ENCODE peak calls at places on chromosomes 7 and 10, in seven cellular contexts. S, L, H, X, F, W and O are unnamed samples. For H3K36me3, the result is how much of the 10 kb centered on the place peaks cover.

GRCh38 chr7:106862317-106863183 is 2.5 kb upstream of the PIK3CG start:
- DNase-seq in S (no peak), L (no peak), H (no peak), X (no peak), F (no peak), W (peak), O (no peak)

GRCh38 chr7:63789378-63790176 is 209.1 kb upstream of the ZNF722 start:
- DNase-seq in S (no peak), L (no peak), H (peak), X (no peak), F (peak), W (no peak), O (no peak)

GRCh38 chr7:78417180-78417853 is 618.7 kb downstream of the PHTF2 start:
- DNase-seq in S (no peak), L (no peak), H (no peak), X (no peak), F (no peak), W (no peak), O (no peak)

GRCh38 chr7:114206688-114207087 is 207.9 kb upstream of the FOXP2 start:
- DNase-seq in S (no peak), L (no peak), H (no peak), X (no peak), F (no peak), W (no peak), O (no peak)

GRCh38 chr7:95596183-95597135 is at the start of gene PDK4:
- DNase-seq in S (peak), L (peak), H (peak), X (peak), F (peak), W (peak), O (peak)

GRCh38 chr7:128167316-128167691 is 73.8 kb upstream of the LEP start:
- DNase-seq in S (no peak), L (peak), H (peak), X (no peak), F (no peak), W (peak), O (peak)

GRCh38 chr7:1105189-1105588 is 17.3 kb downstream of the GPER1 start:
- DNase-seq in S (no peak), L (no peak), H (no peak), X (no peak), F (no peak), W (no peak), O (no peak)

GRCh38 chr7:149774237-149775175 is 1.1 kb upstream of the ZNF467 start:
- DNase-seq in S (no peak), L (peak), H (peak), X (peak), F (no peak), W (peak), O (no peak)

GRCh38 chr7:45716380-45717203 is 142.4 kb downstream of the ADCY1 start:
- DNase-seq in S (peak), L (no peak), H (no peak), X (no peak), F (no peak), W (no peak), O (no peak)

GRCh38 chr7:134826105-134826504 is 46.7 kb downstream of the CALD1 start:
- DNase-seq in S (no peak), L (no peak), H (no peak), X (no peak), F (no peak), W (peak), O (peak)

GRCh38 chr10:118259288-118259906 is 82.7 kb downstream of the FAM204A start:
- DNase-seq in S (no peak), L (peak), H (peak), X (peak), F (no peak), W (peak), O (peak)

GRCh38 chr7:49774459-49775064 is 1.1 kb downstream of the VWC2 start:
- DNase-seq in S (peak), L (no peak), H (no peak), X (no peak), F (no peak), W (no peak), O (no peak)

GRCh38 chr10:14396441-14397048 is 65.8 kb upstream of the FRMD4A start:
- DNase-seq in S (no peak), L (no peak), H (peak), X (no peak), F (no peak), W (peak), O (peak)

GRCh38 chr7:3559178-3559765 is 258.2 kb downstream of the SDK1 start:
- DNase-seq in S (no peak), L (peak), H (peak), X (no peak), F (no peak), W (peak), O (peak)

GRCh38 chr10:29501692-29502091 is 133.1 kb downstream of the SVIL start:
- DNase-seq in S (no peak), L (no peak), H (peak), X (no peak), F (no peak), W (peak), O (no peak)

GRCh38 chr7:83429493-83429892 is 219.4 kb downstream of the SEMA3E start:
- DNase-seq in S (no peak), L (no peak), H (no peak), X (no peak), F (no peak), W (no peak), O (peak)

GRCh38 chr7:142668495-142668894 is 80.8 kb upstream of the PRSS1 start:
- DNase-seq in S (no peak), L (no peak), H (no peak), X (no peak), F (no peak), W (no peak), O (no peak)

GRCh38 chr7:81743665-81744064 is 26.2 kb downstream of the HGF start:
- DNase-seq in S (no peak), L (no peak), H (no peak), X (no peak), F (no peak), W (no peak), O (no peak)

GRCh38 chr10:4676566-4676965 is 149.4 kb upstream of the AKR1E2 start:
- DNase-seq in S (no peak), L (no peak), H (peak), X (no peak), F (no peak), W (no peak), O (no peak)

GRCh38 chr7:3067606-3068005 is 23.9 kb upstream of the CARD11 start:
- DNase-seq in S (no peak), L (no peak), H (no peak), X (no peak), F (no peak), W (no peak), O (no peak)

GRCh38 chr7:134932707-134933370 is 53.5 kb upstream of the AGBL3 start:
- DNase-seq in S (peak), L (no peak), H (no peak), X (no peak), F (peak), W (peak), O (no peak)

GRCh38 chr10:34613491-34613890 is 201.6 kb downstream of the PARD3 start:
- DNase-seq in S (no peak), L (no peak), H (no peak), X (no peak), F (no peak), W (no peak), O (no peak)

GRCh38 chr7:129845972-129846327 is 106.8 kb downstream of the UBE2H start:
- DNase-seq in S (no peak), L (no peak), H (peak), X (no peak), F (no peak), W (peak), O (no peak)

GRCh38 chr7:134757938-134758337 is 21.5 kb upstream of the CALD1 start:
- DNase-seq in S (no peak), L (no peak), H (no peak), X (no peak), F (no peak), W (no peak), O (no peak)

GRCh38 chr10:11125004-11125403 is 107.3 kb downstream of the CELF2 start:
- DNase-seq in S (no peak), L (no peak), H (no peak), X (no peak), F (no peak), W (no peak), O (no peak)

GRCh38 chr10:50404021-50404823 is 152.9 kb upstream of the ASAH2 start:
- DNase-seq in S (no peak), L (no peak), H (no peak), X (no peak), F (no peak), W (no peak), O (no peak)

GRCh38 chr7:65397730-65398142 is 24.1 kb downstream of the ZNF92 start:
- DNase-seq in S (no peak), L (peak), H (peak), X (no peak), F (no peak), W (peak), O (no peak)

GRCh38 chr7:101399759-101400158 is 37.1 kb downstream of the COL26A1 start:
- DNase-seq in S (no peak), L (no peak), H (no peak), X (no peak), F (no peak), W (no peak), O (no peak)

GRCh38 chr7:924541-925231 is 29.8 kb downstream of the ADAP1 start:
- DNase-seq in S (peak), L (no peak), H (no peak), X (peak), F (no peak), W (no peak), O (no peak)

GRCh38 chr7:104960741-104961479 is 53.1 kb upstream of the KMT2E start:
- DNase-seq in S (no peak), L (no peak), H (no peak), X (peak), F (no peak), W (peak), O (no peak)

GRCh38 chr10:7561216-7561893 is 105.4 kb downstream of the ITIH5 start:
- DNase-seq in S (peak), L (peak), H (no peak), X (no peak), F (peak), W (peak), O (peak)

GRCh38 chr7:28135760-28136159 is 44.8 kb downstream of the JAZF1 start:
- DNase-seq in S (no peak), L (no peak), H (no peak), X (no peak), F (no peak), W (no peak), O (no peak)

GRCh38 chr10:90222939-90223338 is 521.5 kb downstream of the KIF20B start:
- DNase-seq in S (no peak), L (no peak), H (no peak), X (no peak), F (no peak), W (peak), O (no peak)

DNA sequence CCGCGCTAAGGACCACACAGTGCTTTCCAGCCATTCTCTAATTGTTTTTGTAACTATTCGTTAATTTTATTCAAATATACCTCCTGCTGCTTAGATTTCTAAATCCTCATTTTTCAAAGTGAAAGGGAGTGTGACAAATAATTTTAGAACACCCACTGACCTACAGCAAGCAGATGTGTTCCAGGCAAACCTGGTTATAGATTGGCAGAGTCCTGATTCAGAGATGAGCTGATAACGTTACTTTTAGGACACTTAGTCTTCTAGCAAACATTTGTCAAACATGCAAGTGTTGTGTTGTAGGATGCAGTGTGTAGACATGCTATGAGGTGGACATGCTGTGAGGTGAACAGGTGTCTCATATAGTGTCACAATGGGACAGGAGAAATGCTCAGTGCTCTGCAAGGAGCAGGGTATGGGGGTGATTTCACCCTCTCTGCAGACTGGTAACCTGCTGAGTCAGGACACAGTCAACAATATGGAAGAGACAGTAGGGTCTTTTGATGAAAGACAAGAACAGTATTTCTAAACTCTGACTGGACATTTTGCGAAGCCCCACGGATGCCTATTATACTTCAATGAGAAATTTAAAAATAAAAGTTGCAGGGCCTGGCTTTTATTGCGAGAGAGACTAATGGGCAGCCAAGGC is 92.2 kb upstream of the ANLN start:
- DNase-seq in S (no peak), L (no peak), H (no peak), X (no peak), F (no peak), W (no peak), O (no peak)
- H3K36me3 ChIP-seq in S (under half), L (under half), H (under half), X (under half), F (under half), W (under half), O (under half)

GRCh38 chr10:97228775-97229157 is 43.0 kb upstream of the SLIT1 start:
- DNase-seq in S (no peak), L (no peak), H (no peak), X (no peak), F (no peak), W (no peak), O (no peak)

GRCh38 chr10:97228130-97228774 is 42.5 kb upstream of the SLIT1 start:
- DNase-seq in S (no peak), L (no peak), H (no peak), X (no peak), F (no peak), W (no peak), O (no peak)

GRCh38 chr10:97226398-97226797 is 40.6 kb upstream of the SLIT1 start:
- DNase-seq in S (no peak), L (no peak), H (no peak), X (no peak), F (no peak), W (no peak), O (no peak)

GRCh38 chr10:97222346-97222961 is 36.7 kb upstream of the SLIT1 start:
- DNase-seq in S (no peak), L (peak), H (no peak), X (peak), F (no peak), W (no peak), O (peak)

DNA sequence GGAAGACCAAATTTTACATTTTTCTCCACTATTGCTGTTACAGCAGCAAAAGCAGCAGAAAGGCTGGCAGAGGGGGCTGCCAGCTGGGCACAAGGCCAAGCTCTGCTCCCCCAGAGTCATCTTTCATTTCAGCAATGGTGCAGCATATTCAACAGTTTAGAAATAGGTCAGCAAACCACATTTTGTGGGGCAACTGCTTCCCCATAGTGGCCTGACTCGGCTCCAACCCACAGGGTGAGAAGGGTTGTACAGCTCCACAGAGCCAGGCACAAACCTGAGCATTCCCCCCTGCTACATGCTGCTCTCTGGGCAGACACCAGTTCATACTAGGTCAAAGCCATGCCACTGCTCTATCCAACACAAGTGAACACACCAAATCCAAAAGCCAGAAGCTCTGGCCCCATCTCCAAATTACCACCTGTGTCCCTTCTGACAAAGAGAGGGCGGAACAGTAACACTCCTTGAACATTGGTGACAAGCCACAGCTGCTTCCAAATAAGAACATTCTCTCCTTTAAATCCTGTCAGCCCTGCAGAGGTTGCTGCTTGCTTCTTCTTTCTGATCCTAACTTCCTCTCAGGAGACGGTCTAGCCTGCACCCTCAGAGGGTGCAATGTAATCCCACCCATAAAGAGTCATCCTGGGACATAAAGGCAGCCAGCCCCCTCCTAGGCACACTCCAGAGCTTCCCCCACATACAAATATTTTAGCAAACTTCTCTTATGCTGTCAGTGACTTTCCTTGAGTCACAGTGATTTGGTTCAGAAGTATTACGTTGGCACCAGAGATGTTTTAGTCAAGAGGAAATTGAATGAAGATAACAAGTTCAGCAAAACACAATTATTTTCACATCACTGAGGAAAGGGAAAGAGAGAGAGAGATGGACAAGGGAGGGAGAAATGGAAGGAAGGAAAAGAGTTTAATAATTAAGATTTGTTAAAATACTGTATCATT is 39.0 kb upstream of the SLIT1 start:
- DNase-seq in S (no peak), L (no peak), H (no peak), X (no peak), F (no peak), W (peak), O (no peak)
- H3K4me3 ChIP-seq in S (no peak), L (no peak), H (no peak), X (no peak), F (no peak), W (no peak), O (no peak)

GRCh38 chr7:66860767-66861166 is 60.3 kb upstream of the TMEM248 start:
- DNase-seq in S (no peak), L (no peak), H (no peak), X (no peak), F (no peak), W (no peak), O (no peak)
- H3K36me3 ChIP-seq in S (under half), L (under half), H (under half), X (under half), F (under half), W (under half), O (under half)

GRCh38 chr10:92419740-92420553 is 129.0 kb downstream of the MARCHF5 start:
- DNase-seq in S (peak), L (peak), H (no peak), X (peak), F (peak), W (peak), O (no peak)
- H3K4me3 ChIP-seq in S (peak), L (peak), H (no peak), X (peak), F (peak), W (peak), O (no peak)

GRCh38 chr7:6433814-6434630 is 13.7 kb downstream of the DAGLB start:
- DNase-seq in S (no peak), L (no peak), H (no peak), X (no peak), F (no peak), W (no peak), O (no peak)

GRCh38 chr7:6430974-6431373 is 16.8 kb downstream of the DAGLB start:
- DNase-seq in S (no peak), L (no peak), H (no peak), X (no peak), F (no peak), W (no peak), O (no peak)

GRCh38 chr7:6435486-6436384 is 12.0 kb downstream of the DAGLB start:
- DNase-seq in S (peak), L (peak), H (peak), X (peak), F (peak), W (peak), O (peak)

GRCh38 chr7:6430271-6430940 is 17.3 kb downstream of the DAGLB start:
- DNase-seq in S (no peak), L (no peak), H (no peak), X (no peak), F (no peak), W (peak), O (no peak)

GRCh38 chr7:6432786-6433185 is 15.0 kb downstream of the DAGLB start:
- DNase-seq in S (no peak), L (no peak), H (no peak), X (no peak), F (no peak), W (no peak), O (no peak)
- H3K36me3 ChIP-seq in S (under half), L (under half), H (under half), X (under half), F (half or more), W (under half), O (under half)

DNA sequence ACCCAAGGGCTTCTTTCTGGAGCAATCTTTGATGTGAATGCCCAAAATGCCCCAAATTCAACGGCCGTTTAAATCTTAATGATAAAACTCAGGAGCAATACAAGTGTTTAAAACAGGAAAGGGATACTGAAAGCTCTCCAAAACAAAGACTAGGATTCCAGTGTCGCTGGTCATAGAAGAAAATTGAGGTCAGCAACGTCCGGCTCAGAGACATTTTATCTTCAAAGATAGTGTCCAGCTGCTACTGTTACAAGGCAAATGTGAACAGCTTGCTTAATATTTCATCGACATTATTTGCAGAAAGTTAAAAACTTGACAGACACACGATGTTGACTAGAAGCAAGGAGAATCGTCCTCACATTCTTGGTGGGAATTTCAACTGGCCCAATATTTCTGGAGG is 15.4 kb upstream of the CTBP2 start:
- DNase-seq in S (no peak), L (no peak), H (no peak), X (no peak), F (no peak), W (peak), O (no peak)
- H3K4me3 ChIP-seq in S (no peak), L (no peak), H (no peak), X (no peak), F (no peak), W (no peak), O (no peak)

GRCh38 chr7:151348970-151349369 is 7.4 kb downstream of the NUB1 start:
- DNase-seq in S (no peak), L (no peak), H (no peak), X (no peak), F (no peak), W (no peak), O (no peak)
- H3K36me3 ChIP-seq in S (half or more), L (under half), H (under half), X (under half), F (half or more), W (half or more), O (under half)